ENCODE peak calls at places on chromosomes 13 and 19, in four cellular contexts. W is fibroblast of mammary gland; T is CD8-positive, alpha-beta T cell; Z is pancreas. J is an unnamed sample.

GRCh38 chr13:112783135-112783945 is 93.5 kb downstream of the ATP11A start:
- DNase-seq in T (no peak), Z (no peak), W (peak), J (no peak)

GRCh38 chr13:22108283-22108897 is 437.5 kb downstream of the FGF9 start:
- DNase-seq in Z (no peak), T (no peak), W (no peak), J (no peak)

GRCh38 chr19:4068058-4068966 is 1.6 kb upstream of the ZBTB7A start:
- DNase-seq in W (no peak), Z (no peak), T (no peak), J (no peak)

GRCh38 chr13:30002577-30002976 is 152.2 kb upstream of the UBL3 start:
- DNase-seq in Z (no peak), T (no peak), W (peak), J (no peak)

GRCh38 chr13:102295316-102296048 is 106.4 kb downstream of the FGF14 start:
- DNase-seq in W (peak), T (no peak), Z (no peak), J (no peak)

GRCh38 chr19:11345122-11345752 is 831 bp downstream of the TMEM205 start:
- DNase-seq in Z (no peak), W (no peak), T (no peak), J (no peak)

GRCh38 chr19:38673030-38673429 is 25.6 kb downstream of the ACTN4 start:
- DNase-seq in W (no peak), Z (no peak), T (no peak), J (no peak)

GRCh38 chr13:96824110-96824509 is 170.2 kb downstream of the OXGR1 start:
- DNase-seq in Z (no peak), W (peak), T (no peak), J (no peak)

GRCh38 chr13:112042496-112042895 is 24.5 kb upstream of the SOX1 start:
- DNase-seq in Z (no peak), T (no peak), W (no peak), J (no peak)

GRCh38 chr13:73984949-73985691 is 149.1 kb downstream of the KLF12 start:
- DNase-seq in Z (no peak), T (peak), W (no peak), J (no peak)

GRCh38 chr13:33677215-33677614 is 140.7 kb upstream of the RFC3 start:
- DNase-seq in W (no peak), Z (no peak), T (no peak), J (peak)

GRCh38 chr19:55519461-55520311 is 17.2 kb downstream of the SBK2 start:
- DNase-seq in Z (no peak), W (peak), T (no peak), J (no peak)

GRCh38 chr19:41886761-41887710 is 4.1 kb downstream of the ARHGEF1 start:
- DNase-seq in T (peak), Z (no peak), W (no peak), J (no peak)

GRCh38 chr19:5396963-5397362 is 56.4 kb upstream of the PTPRS start:
- DNase-seq in W (no peak), T (no peak), Z (no peak), J (no peak)

GRCh38 chr13:97266328-97266727 is 44.2 kb downstream of the MBNL2 start:
- DNase-seq in W (no peak), Z (no peak), T (no peak), J (no peak)

GRCh38 chr19:531753-532571 is at the start of gene CDC34:
- DNase-seq in T (no peak), Z (no peak), W (no peak), J (no peak)

GRCh38 chr19:49135686-49136085 is 16.3 kb downstream of the PPFIA3 start:
- DNase-seq in T (no peak), W (no peak), Z (no peak), J (no peak)

GRCh38 chr13:33193428-33193974 is 92.1 kb downstream of the STARD13 start:
- DNase-seq in W (no peak), T (no peak), Z (no peak), J (no peak)

GRCh38 chr13:62209539-62209938 is 793.9 kb upstream of the PCDH20 start:
- DNase-seq in T (no peak), Z (no peak), W (no peak), J (no peak)

GRCh38 chr19:15181394-15181793 is 19.4 kb downstream of the NOTCH3 start:
- DNase-seq in Z (no peak), T (no peak), W (no peak), J (no peak)
- H3K4me3 ChIP-seq in Z (no peak), T (no peak), W (no peak), J (no peak)

DNA sequence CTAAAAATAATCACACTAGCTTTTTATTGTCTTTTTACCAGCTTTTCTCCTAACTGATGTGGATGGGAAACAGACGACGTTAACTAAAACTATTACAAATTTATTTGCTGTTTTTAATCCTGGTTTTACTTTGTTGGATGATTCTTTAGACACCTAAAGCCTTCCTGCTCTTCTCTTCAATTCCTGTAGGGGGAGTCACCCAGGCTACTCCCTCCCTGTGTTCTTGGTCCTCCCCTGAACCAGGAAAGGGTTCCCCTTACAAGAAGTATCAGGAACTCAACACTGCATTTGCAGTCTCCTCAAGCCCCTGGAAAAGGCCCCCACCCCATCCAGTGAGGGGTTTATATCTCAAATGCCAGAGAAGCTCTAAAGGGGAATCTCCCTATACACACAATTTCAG is 206.1 kb downstream of the SUCLA2 start:
- DNase-seq in Z (no peak), W (peak), T (no peak), J (no peak)
- TF ChIP-seq CTCF in Z (no peak), W (peak), T (peak), J (peak)

DNA sequence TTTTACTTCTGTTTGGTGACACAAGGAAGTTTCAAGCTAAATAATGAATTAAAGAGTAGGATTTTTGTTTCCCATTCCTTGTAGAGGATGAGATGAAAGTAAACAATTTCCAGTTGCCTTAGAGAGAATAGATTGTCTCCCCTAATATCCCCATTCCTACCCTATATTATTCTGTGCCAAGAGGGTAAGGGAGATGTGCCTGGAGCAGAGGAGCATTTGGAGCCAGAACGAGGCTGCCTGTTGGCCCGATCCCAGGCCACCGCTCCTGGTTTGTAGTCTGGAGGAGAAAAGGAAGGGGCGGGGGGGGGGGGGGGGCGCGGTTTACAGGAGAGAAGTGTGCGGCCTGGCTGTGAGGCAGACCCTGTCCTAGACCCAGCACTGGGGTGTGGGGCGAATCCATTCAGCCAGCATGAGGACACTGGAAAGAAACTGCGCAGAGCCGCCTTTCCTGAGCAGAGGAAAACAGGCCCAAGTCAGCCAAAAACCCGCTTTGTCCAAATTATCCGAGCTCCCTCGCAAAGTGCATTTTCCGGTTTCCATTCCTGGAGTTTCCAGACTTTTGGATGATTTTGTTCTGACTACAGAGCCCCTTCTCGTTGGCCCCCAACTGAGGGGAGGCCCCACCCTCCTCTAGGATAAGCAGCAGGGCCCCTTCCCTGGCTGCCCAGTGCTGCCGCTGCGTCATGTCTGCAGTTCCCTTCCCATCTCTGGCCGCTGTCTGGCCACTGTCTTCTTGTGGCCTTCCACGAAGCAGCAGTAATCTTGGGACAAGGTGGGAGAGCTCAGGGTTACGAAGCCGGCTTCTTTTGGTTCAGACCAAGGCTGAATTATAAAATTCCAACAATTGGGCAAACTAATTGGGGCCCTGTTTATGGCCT is 23.0 kb downstream of the NFIX start:
- DNase-seq in W (peak), T (no peak), Z (no peak), J (no peak)
- H3K4me3 ChIP-seq in W (no peak), T (no peak), Z (no peak), J (peak)

GRCh38 chr13:50593228-50593627 is 250.3 kb downstream of the DLEU7 start:
- DNase-seq in Z (no peak), W (no peak), T (no peak), J (no peak)
- TF ChIP-seq CTCF in Z (no peak), W (no peak), T (no peak), J (no peak)

GRCh38 chr19:14082675-14082960 is 3.0 kb downstream of the C19orf67 start:
- DNase-seq in Z (no peak), W (no peak), T (no peak), J (no peak)
- H3K4me3 ChIP-seq in Z (peak), W (no peak), T (no peak), J (peak)

GRCh38 chr13:43804461-43805070 is 17.8 kb upstream of the ENOX1 start:
- DNase-seq in Z (no peak), T (peak), W (peak), J (peak)
- TF ChIP-seq CTCF in Z (peak), T (peak), W (peak), J (peak)

GRCh38 chr13:40340368-40341085 is 325.9 kb downstream of the FOXO1 start:
- DNase-seq in T (no peak), W (no peak), Z (peak), J (no peak)
- H3K4me3 ChIP-seq in T (no peak), W (no peak), Z (no peak), J (no peak)